ENCODE peak calls at places on chromosome 11, in five cellular contexts. O, K, G, Z and U are unnamed samples.
A peak's percentile ranks its signal among the peaks of the same experiment; 100 is the strongest.

GRCh38 chr11:36565033-36565610 is 2.7 kb upstream of the RAG1 start:
- DNase-seq in O (no peak), K (no peak), G (no peak), Z (no peak), U (peak; percentile 57)

GRCh38 chr11:83663446-83663845 is 377.3 kb upstream of the CCDC90B start:
- DNase-seq in O (peak; percentile 5), K (no peak), G (no peak), Z (no peak), U (no peak)

GRCh38 chr11:73787643-73788537 is at the start of gene MRPL48:
- DNase-seq in O (peak; percentile 90), K (peak; percentile 98), G (peak; percentile 72), Z (peak; percentile 93), U (peak; percentile 96)

GRCh38 chr11:830295-831131 is 2.2 kb upstream of the CD151 start:
- DNase-seq in O (no peak), K (no peak), G (no peak), Z (no peak), U (peak; percentile 85)

GRCh38 chr11:99020324-99021225 is at the start of gene CNTN5:
- DNase-seq in O (peak; percentile 5), K (peak; percentile 15), G (no peak), Z (peak; percentile 10), U (peak; percentile 55)

GRCh38 chr11:45751430-45751829 is 53.5 kb upstream of the SLC35C1 start:
- DNase-seq in O (no peak), K (no peak), G (no peak), Z (peak; percentile 42), U (no peak)

GRCh38 chr11:1339066-1339675 is 29.7 kb upstream of the TOLLIP start:
- DNase-seq in O (no peak), K (no peak), G (no peak), Z (no peak), U (no peak)

GRCh38 chr11:14362613-14363012 is 3.6 kb upstream of the RRAS2 start:
- DNase-seq in O (no peak), K (no peak), G (no peak), Z (no peak), U (no peak)

GRCh38 chr11:2928605-2929510 is at the start of gene PHLDA2:
- DNase-seq in O (peak; percentile 85), K (peak; percentile 74), G (no peak), Z (peak; percentile 73), U (peak; percentile 74)

GRCh38 chr11:124274000-124274399 is 17.8 kb downstream of the OR8G5 start:
- DNase-seq in O (no peak), K (no peak), G (no peak), Z (no peak), U (no peak)

GRCh38 chr11:35073691-35074382 is 65.1 kb upstream of the CD44 start:
- DNase-seq in O (peak; percentile 49), K (no peak), G (no peak), Z (no peak), U (no peak)

GRCh38 chr11:44260081-44260480 is 49.9 kb downstream of the ALX4 start:
- DNase-seq in O (no peak), K (no peak), G (no peak), Z (no peak), U (no peak)

GRCh38 chr11:34194576-34195335 is 89.3 kb downstream of the NAT10 start:
- DNase-seq in O (peak; percentile 50), K (no peak), G (no peak), Z (no peak), U (peak; percentile 52)

GRCh38 chr11:68309621-68310185 is 2.7 kb upstream of the LRP5 start:
- DNase-seq in O (peak; percentile 9), K (no peak), G (no peak), Z (no peak), U (no peak)

GRCh38 chr11:6855971-6856542 is 6.8 kb upstream of the OR10A2 start:
- DNase-seq in O (peak; percentile 67), K (peak; percentile 3), G (no peak), Z (no peak), U (no peak)

GRCh38 chr11:93814966-93815633 is 31.0 kb downstream of the MED17 start:
- DNase-seq in O (no peak), K (no peak), G (no peak), Z (no peak), U (no peak)

GRCh38 chr11:19374189-19374588 is 133.4 kb upstream of the E2F8 start:
- DNase-seq in O (peak; percentile 96), K (peak; percentile 70), G (no peak), Z (no peak), U (no peak)

GRCh38 chr11:63951779-63952536 is 13.2 kb downstream of the NAA40 start:
- DNase-seq in O (no peak), K (no peak), G (peak; percentile 65), Z (no peak), U (no peak)

GRCh38 chr11:30432177-30432576 is 109.3 kb downstream of the ARL14EP start:
- DNase-seq in O (no peak), K (no peak), G (no peak), Z (no peak), U (no peak)

GRCh38 chr11:1825039-1825740 is 9.6 kb upstream of the SYT8 start:
- DNase-seq in O (no peak), K (peak; percentile 70), G (no peak), Z (peak; percentile 91), U (no peak)

GRCh38 chr11:64742940-64743590 is 877 bp downstream of the RASGRP2 start:
- DNase-seq in O (no peak), K (peak; percentile 48), G (no peak), Z (peak; percentile 89), U (peak; percentile 93)

GRCh38 chr11:13183094-13183825 is 94.3 kb upstream of the BMAL1 start:
- DNase-seq in O (peak; percentile 54), K (peak; percentile 53), G (no peak), Z (no peak), U (peak; percentile 26)

GRCh38 chr11:29018631-29019030 is 910.4 kb downstream of the METTL15 start:
- DNase-seq in O (peak; percentile 89), K (peak; percentile 88), G (no peak), Z (no peak), U (no peak)

GRCh38 chr11:27216268-27217149 is 146.5 kb downstream of the CCDC34 start:
- DNase-seq in O (peak; percentile 75), K (no peak), G (no peak), Z (no peak), U (peak; percentile 59)

GRCh38 chr11:3124821-3125220 is 40.3 kb downstream of the OSBPL5 start:
- DNase-seq in O (no peak), K (no peak), G (no peak), Z (no peak), U (no peak)

GRCh38 chr11:77723024-77723423 is 85.4 kb upstream of the CLNS1A start:
- DNase-seq in O (no peak), K (no peak), G (no peak), Z (no peak), U (no peak)

GRCh38 chr11:1000357-1000982 is 36.0 kb downstream of the MUC6 start:
- DNase-seq in O (no peak), K (no peak), G (no peak), Z (no peak), U (no peak)

GRCh38 chr11:10641314-10642206 is 52.0 kb downstream of the IRAG1 start:
- DNase-seq in O (no peak), K (no peak), G (peak; percentile 62), Z (no peak), U (no peak)

GRCh38 chr11:12319734-12320387 is 57.5 kb upstream of the PARVA start:
- DNase-seq in O (peak; percentile 22), K (no peak), G (no peak), Z (no peak), U (no peak)

GRCh38 chr11:12053606-12054361 is 45.4 kb upstream of the DKK3 start:
- DNase-seq in O (peak; percentile 51), K (no peak), G (no peak), Z (no peak), U (no peak)

GRCh38 chr11:47590026-47590861 is 3.8 kb downstream of the FAM180B start:
- DNase-seq in O (no peak), K (no peak), G (no peak), Z (no peak), U (no peak)

GRCh38 chr11:8813658-8814057 is 97.3 kb upstream of the AKIP1 start:
- DNase-seq in O (peak; percentile 89), K (peak; percentile 85), G (no peak), Z (peak; percentile 80), U (peak; percentile 78)
- TF ChIP-seq RCOR1 in O (peak; percentile 51), K (no peak), G (no peak), Z (no peak), U (no peak)

GRCh38 chr11:115493905-115494304 is 10.3 kb downstream of the CADM1 start:
- DNase-seq in O (peak; percentile 13), K (no peak), G (no peak), Z (no peak), U (no peak)

GRCh38 chr11:115489466-115489865 is 14.7 kb downstream of the CADM1 start:
- DNase-seq in O (no peak), K (no peak), G (no peak), Z (no peak), U (no peak)

GRCh38 chr11:115493488-115493887 is 10.7 kb downstream of the CADM1 start:
- DNase-seq in O (no peak), K (no peak), G (no peak), Z (no peak), U (no peak)

DNA sequence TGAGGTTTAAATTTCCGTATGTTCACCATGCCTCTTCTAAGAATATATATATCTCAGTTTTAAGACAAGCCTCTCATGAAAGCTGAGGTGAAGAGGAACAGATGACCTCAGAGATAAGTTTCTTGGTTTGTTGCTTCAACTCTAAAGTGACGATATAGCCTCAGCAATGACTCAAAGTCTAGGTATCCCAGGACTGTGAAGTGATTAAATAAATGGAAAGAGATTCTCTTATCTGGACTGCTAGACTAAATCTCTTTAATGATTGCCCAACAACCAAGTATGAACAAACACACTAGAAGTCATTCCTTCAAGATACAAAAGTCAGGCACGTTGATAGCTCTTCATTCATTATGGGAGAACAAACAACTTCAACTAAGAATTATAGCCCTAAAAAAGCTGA is 15.3 kb downstream of the CADM1 start:
- DNase-seq in O (peak; percentile 94), K (peak; percentile 87), G (no peak), Z (no peak), U (no peak)
- TF ChIP-seq RCOR1 in O (no peak), K (no peak), G (no peak), Z (no peak), U (no peak)

DNA sequence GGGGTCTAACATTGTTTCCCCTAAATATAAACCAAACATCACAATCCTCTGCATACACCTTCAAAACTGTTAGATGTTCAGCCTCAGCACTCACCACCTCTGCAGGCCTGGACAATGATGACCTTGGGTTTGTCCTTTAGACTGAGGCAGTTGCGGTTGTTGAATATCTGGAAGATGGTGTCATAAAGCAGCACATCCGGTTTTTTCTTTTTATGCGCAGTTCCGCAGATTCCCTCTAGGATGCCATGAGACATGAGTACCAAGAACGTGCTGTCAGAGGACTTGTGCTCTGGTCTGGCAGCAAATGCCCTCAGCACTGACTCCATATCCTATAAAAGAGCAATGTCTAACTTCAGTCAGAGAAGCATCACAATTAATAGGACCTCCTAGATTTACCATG is 22.8 kb downstream of the CASP5 start:
- DNase-seq in O (no peak), K (peak; percentile 31), G (no peak), Z (no peak), U (no peak)
- TF ChIP-seq RCOR1 in O (no peak), K (no peak), G (no peak), Z (no peak), U (no peak)

DNA sequence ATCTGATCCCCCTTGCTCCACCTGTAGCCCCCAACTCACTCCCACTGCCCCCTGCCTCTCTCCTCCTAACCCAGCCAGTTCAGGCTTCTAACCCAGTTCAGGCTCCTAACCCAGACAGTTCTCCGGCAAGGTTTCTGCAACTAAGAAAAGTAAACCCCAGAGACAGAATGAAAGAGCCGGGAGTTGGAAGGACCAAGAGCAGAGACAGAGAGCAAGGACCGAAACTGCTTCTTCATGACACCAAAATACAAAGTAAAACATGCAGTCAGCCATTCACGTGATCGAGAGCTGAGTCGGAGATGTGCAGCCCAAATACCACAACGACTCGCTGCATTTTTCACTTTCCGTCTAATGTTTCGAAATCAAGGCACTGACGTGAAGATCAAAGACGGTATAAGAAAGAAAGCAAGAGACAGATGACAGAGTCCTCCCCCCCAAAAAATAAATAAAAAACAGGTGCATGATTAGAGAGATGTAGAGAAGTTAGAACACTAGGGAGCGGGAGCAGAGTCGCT is 844 bp downstream of the IL10RA start:
- DNase-seq in O (no peak), K (no peak), G (peak; percentile 92), Z (no peak), U (no peak)
- TF ChIP-seq RCOR1 in O (no peak), K (no peak), G (no peak), Z (no peak), U (no peak)